ENCODE peak calls at places on chromosomes 6 and 20, in seven cellular contexts. I, J, T, A, W, L and O are unnamed samples.

GRCh38 chr6:44655368-44656342 is 268.1 kb downstream of the CDC5L start:
- DNase-seq in I (peak), W (peak), T (peak), A (peak), L (no peak), J (peak), O (peak)

GRCh38 chr20:13430346-13431002 is 208.3 kb downstream of the TASP1 start:
- DNase-seq in A (peak), W (no peak), J (peak), T (no peak), L (peak), I (no peak), O (no peak)

GRCh38 chr6:11011787-11012234 is 32.3 kb downstream of the ELOVL2 start:
- DNase-seq in T (no peak), I (no peak), J (peak), A (peak), W (peak), L (no peak), O (peak)

GRCh38 chr20:14712302-14712739 is 374.9 kb upstream of the FLRT3 start:
- DNase-seq in J (no peak), I (no peak), W (no peak), A (no peak), T (no peak), L (no peak), O (peak)

GRCh38 chr20:49475292-49475691 is 7.2 kb downstream of the KCNB1 start:
- DNase-seq in I (no peak), J (no peak), W (no peak), A (no peak), L (no peak), T (no peak), O (no peak)

GRCh38 chr6:166726193-166726592 is 99.1 kb upstream of the RPS6KA2 start:
- DNase-seq in T (no peak), L (no peak), W (no peak), A (no peak), I (no peak), J (no peak), O (no peak)

GRCh38 chr6:155493694-155494143 is 38.1 kb upstream of the NOX3 start:
- DNase-seq in W (no peak), T (peak), A (peak), L (peak), J (peak), I (no peak), O (peak)

GRCh38 chr20:50868509-50869495 is 62.4 kb downstream of the ADNP start:
- DNase-seq in T (no peak), A (no peak), W (no peak), I (no peak), L (no peak), J (peak), O (no peak)

GRCh38 chr20:1577906-1578305 is 20.4 kb upstream of the SIRPD start:
- DNase-seq in J (no peak), L (no peak), I (no peak), T (no peak), A (no peak), W (no peak), O (no peak)

GRCh38 chr20:58610071-58610800 is 40.8 kb upstream of the STX16 start:
- DNase-seq in I (no peak), A (no peak), W (no peak), J (no peak), T (no peak), L (no peak), O (no peak)

GRCh38 chr20:49230021-49230420 is 10.8 kb downstream of the DDX27 start:
- DNase-seq in I (no peak), W (peak), T (no peak), L (no peak), A (no peak), J (no peak), O (no peak)

GRCh38 chr6:11950109-11950508 is 62.0 kb upstream of the HIVEP1 start:
- DNase-seq in A (no peak), L (no peak), T (no peak), J (no peak), I (no peak), W (no peak), O (no peak)

GRCh38 chr6:108363756-108364356 is 69.0 kb downstream of the AFG1L start:
- DNase-seq in W (no peak), L (no peak), I (no peak), T (no peak), J (no peak), A (no peak), O (no peak)

GRCh38 chr20:4171538-4172116 is 156.3 kb upstream of the RNF24 start:
- DNase-seq in J (peak), A (no peak), T (no peak), L (no peak), I (peak), W (no peak), O (no peak)

GRCh38 chr6:141463237-141463977 is 669.3 kb upstream of the GJE1 start:
- DNase-seq in A (no peak), L (no peak), W (no peak), J (no peak), T (no peak), I (no peak), O (no peak)

GRCh38 chr20:49397525-49397924 is 84.9 kb downstream of the KCNB1 start:
- DNase-seq in L (no peak), I (no peak), J (no peak), W (no peak), A (no peak), T (no peak), O (no peak)

GRCh38 chr6:14026831-14027539 is 90.6 kb upstream of the CD83 start:
- DNase-seq in J (no peak), A (no peak), L (no peak), T (no peak), I (no peak), W (no peak), O (no peak)

GRCh38 chr20:37565134-37565811 is 37.6 kb upstream of the BLCAP start:
- DNase-seq in A (no peak), T (no peak), J (no peak), I (no peak), W (no peak), L (no peak), O (no peak)

GRCh38 chr6:54238407-54238806 is 69.8 kb upstream of the TINAG start:
- DNase-seq in L (no peak), T (no peak), J (no peak), I (no peak), A (no peak), W (no peak), O (no peak)

GRCh38 chr6:63507096-63507495 is 65.2 kb upstream of the LOC128125822 start:
- DNase-seq in J (no peak), I (no peak), L (no peak), A (no peak), W (no peak), T (no peak), O (no peak)

GRCh38 chr20:51172558-51173428 is 149.9 kb upstream of the KCNG1 start:
- DNase-seq in W (no peak), J (no peak), I (no peak), A (peak), L (no peak), T (no peak), O (no peak)

DNA sequence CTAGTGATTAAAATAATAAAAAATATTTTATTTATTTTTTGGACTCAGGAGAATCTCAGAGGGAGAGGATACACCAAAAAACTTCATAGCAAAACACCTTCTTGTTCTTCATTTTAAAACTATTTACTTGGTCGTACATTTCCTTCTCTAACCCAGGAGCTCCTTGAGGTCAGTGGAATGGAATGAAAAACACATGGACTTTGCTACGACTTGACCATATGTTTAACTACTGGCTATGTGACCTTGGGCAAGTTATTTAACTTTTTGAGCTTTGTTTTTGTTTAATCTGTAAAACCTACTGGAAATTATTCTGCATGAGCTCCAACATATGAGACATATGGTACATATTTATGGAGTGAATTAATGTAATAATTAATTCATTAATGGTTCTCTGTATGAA is 1005.5 kb upstream of the CITED2 start:
- DNase-seq in A (no peak), L (no peak), T (no peak), J (peak), I (no peak), W (no peak), O (no peak)
- TF ChIP-seq JUND in A (no peak), L (no peak), T (no peak), J (no peak), I (no peak), W (no peak), O (no peak)

DNA sequence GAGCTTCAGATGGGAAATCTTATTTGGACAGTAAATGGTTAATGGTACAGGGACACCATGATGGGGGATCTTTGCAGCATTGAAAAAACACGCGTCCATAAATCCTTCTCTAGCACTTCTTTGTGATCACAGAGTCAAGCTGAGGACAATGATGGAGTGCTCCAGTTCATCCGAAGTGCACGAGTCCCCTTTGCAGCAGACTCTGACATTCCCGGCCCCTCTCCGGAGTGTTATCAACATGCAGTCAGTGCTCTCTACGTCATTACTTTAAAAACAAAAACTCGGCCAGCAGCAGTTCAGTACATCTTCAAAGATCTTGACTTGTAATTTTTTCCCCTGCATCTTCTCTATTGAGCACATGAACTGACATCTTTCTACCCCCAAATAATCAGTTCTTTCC is 185.5 kb upstream of the AKAP12 start:
- DNase-seq in I (no peak), J (no peak), W (no peak), T (no peak), L (no peak), A (no peak), O (no peak)
- TF ChIP-seq JUND in I (no peak), J (no peak), W (no peak), T (no peak), L (no peak), A (no peak), O (no peak)

GRCh38 chr6:112224088-112224487 is 30.3 kb downstream of the LAMA4 start:
- DNase-seq in J (no peak), L (no peak), A (no peak), I (no peak), T (no peak), W (no peak), O (no peak)

GRCh38 chr6:112227411-112227810 is 27.0 kb downstream of the LAMA4 start:
- DNase-seq in I (no peak), W (no peak), T (no peak), A (no peak), J (no peak), L (no peak), O (no peak)

GRCh38 chr6:112223070-112223861 is 31.1 kb downstream of the LAMA4 start:
- DNase-seq in J (no peak), I (no peak), A (no peak), L (no peak), W (no peak), T (no peak), O (no peak)

GRCh38 chr6:112227992-112228391 is 26.4 kb downstream of the LAMA4 start:
- DNase-seq in J (no peak), A (no peak), W (no peak), T (no peak), I (no peak), L (no peak), O (no peak)

DNA sequence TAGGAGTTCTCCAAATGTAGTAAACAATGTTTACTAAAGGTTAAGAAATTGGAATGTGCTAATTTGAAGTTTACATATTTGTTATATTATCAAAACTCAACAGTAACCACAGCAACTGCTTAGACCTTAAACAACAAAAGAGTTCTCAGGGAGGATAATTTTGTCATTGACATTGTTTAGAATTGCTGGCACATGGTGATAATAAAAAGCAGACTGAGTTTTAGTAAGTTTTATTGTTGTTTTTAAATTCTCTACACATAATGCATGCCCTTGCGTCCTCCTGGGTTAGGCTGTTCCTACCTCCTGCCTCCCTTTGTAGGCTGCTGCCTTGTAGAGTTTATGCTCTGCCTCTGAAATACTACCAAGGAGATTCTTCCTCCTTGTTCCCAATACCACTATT is 28.7 kb downstream of the LAMA4 start:
- DNase-seq in I (no peak), T (no peak), A (no peak), J (no peak), W (no peak), L (no peak), O (no peak)
- TF ChIP-seq JUND in I (no peak), T (no peak), A (no peak), J (no peak), W (no peak), L (no peak), O (no peak)

DNA sequence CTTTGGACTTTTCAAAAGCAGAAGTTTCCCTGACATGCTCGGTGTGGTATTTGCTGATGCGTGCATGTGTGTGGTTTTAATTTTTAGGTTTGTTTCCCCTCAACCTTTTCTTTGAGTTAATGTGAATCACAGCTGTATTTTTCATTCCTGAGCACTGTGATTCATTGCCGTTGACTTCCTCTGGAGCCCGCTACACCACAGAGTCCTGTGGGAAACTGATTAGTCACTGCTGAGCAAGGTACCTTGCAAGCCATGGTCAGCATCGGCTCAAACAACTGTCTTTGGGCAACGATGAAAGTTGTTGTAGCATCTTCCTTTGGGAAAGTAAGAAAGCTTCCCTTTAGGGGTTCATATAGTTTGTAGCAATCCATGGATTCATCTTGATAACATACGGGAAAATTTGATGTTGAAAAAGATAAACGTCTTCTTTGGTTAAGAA is 57.5 kb downstream of the RIN2 start:
- DNase-seq in J (peak), L (no peak), T (no peak), I (no peak), W (no peak), A (peak), O (no peak)
- TF ChIP-seq JUND in J (no peak), L (no peak), T (no peak), I (peak), W (no peak), A (peak), O (no peak)